ENCODE peak calls at places on chromosome 11, in seven cellular contexts. H is heart left ventricle, F is PC-3, G is H9, V is transverse colon, N is uterus, M is GM23248. U is an unnamed sample. For H3K27me3, the result is how much of the 10 kb centered on the place peaks cover.

GRCh38 chr11:59417023-59417422 is 9.2 kb downstream of the OR5A2 start:
- DNase-seq in V (no peak), H (no peak), G (no peak), M (no peak), F (no peak), N (no peak), U (no peak)

GRCh38 chr11:69950120-69950519 is 128.0 kb upstream of the ANO1 start:
- DNase-seq in H (no peak), G (peak), V (peak), M (peak), N (no peak), F (peak), U (no peak)

GRCh38 chr11:27412192-27412691 is 49.2 kb upstream of the CCDC34 start:
- DNase-seq in F (no peak), G (no peak), V (no peak), H (no peak), M (no peak), N (no peak), U (no peak)

GRCh38 chr11:84714316-84714780 is 912.8 kb downstream of the DLG2 start:
- DNase-seq in M (peak), V (peak), F (peak), N (no peak), H (peak), G (peak), U (no peak)

GRCh38 chr11:119759324-119759723 is 30.3 kb upstream of the NECTIN1 start:
- DNase-seq in G (no peak), V (no peak), N (no peak), H (no peak), F (peak), M (peak), U (peak)

GRCh38 chr11:24453129-24453723 is 43.6 kb upstream of the LUZP2 start:
- DNase-seq in G (no peak), N (no peak), M (no peak), H (no peak), F (peak), V (no peak), U (no peak)

GRCh38 chr11:26867286-26867685 is 126.6 kb upstream of the FIBIN start:
- DNase-seq in N (no peak), F (no peak), G (no peak), M (peak), V (no peak), H (no peak), U (no peak)

GRCh38 chr11:34972892-34973291 is 56.5 kb downstream of the PDHX start:
- DNase-seq in H (no peak), V (no peak), N (no peak), F (no peak), M (peak), G (no peak), U (no peak)

DNA sequence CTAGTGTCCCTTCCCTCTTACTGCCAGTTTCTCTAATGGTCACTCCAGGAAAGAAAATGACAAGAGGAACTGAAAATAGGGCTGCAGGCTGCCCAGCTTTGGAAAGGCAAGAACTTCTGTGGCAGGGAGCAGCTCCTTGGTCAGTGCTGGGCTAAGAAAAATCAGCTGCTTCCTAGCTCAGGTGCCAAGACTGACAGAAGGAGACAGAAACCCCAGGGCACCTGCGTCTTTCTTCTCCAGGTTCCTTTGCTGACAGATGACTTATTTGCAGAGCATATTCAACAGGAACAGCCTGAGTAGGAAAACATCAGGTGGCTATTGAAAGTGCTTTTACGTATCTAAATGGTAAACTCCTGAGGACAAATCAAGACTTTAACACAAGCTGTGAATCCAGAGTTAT is 25.4 kb downstream of the MAML2 start:
- DNase-seq in N (no peak), F (no peak), G (no peak), M (no peak), V (no peak), H (no peak), U (no peak)
- H3K27ac ChIP-seq in N (no peak), F (no peak), G (peak), M (peak), V (no peak), H (no peak), U (peak)

GRCh38 chr11:66729447-66729846 is 431 bp upstream of the SPTBN2 start:
- DNase-seq in F (no peak), V (no peak), M (no peak), G (no peak), N (no peak), H (no peak), U (no peak)
- H3K27me3 ChIP-seq in F (under half), V (half or more), M (half or more), G (under half), N (under half), H (under half), U (under half)

GRCh38 chr11:2400761-2401435 is 348 bp downstream of the TSSC4 start:
- DNase-seq in H (no peak), F (no peak), G (no peak), N (no peak), V (no peak), M (peak), U (no peak)
- H3K27ac ChIP-seq in H (peak), F (peak), G (no peak), N (peak), V (peak), M (peak), U (peak)

DNA sequence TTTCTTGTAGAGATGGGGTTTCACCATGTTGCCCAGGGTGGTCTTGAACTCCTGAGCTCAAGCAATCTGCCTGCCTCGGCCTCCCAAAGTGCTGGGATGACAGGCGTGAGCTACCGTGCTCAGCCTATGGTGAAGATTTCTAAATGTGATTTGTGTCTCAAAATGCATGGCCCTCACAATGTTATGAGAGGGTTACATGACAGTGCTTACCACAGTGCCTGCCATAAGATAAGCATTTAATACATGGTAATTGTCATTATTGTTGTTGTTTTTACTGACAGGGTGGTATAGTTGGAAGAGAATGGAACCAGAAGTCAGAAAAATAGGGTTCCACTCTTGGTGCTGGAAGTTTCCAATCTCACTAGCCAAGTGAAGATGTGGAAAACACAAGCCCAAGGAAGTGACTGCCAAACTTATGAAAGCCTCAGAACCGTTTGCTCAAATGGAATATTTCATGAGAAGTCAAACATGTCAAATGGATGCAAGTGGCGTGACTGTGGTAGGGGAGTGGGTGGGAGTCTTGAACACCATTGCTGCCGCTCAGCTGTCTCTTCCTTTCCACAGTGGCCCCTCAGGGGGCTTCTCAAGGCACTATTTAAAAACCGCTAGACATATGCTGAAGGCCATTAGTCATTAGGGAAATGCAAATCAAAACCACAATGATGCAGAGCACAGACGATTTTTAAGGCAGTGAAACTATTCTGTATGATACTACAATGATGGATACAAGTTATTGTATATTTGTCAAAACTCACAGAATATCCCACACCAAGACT is 29.1 kb upstream of the LMO2 start:
- DNase-seq in M (peak), V (no peak), G (no peak), N (no peak), H (no peak), F (no peak), U (no peak)
- H3K27me3 ChIP-seq in M (half or more), V (under half), G (under half), N (under half), H (under half), F (under half), U (under half)

GRCh38 chr11:113901141-113901540 is 3.5 kb upstream of the HTR3B start:
- DNase-seq in V (no peak), G (no peak), N (no peak), F (no peak), M (no peak), H (no peak), U (no peak)
- H3K27ac ChIP-seq in V (no peak), G (no peak), N (no peak), F (no peak), M (no peak), H (no peak), U (no peak)

GRCh38 chr11:36177837-36178236 is 111.4 kb downstream of the COMMD9 start:
- DNase-seq in V (no peak), F (no peak), N (no peak), M (no peak), G (no peak), H (no peak), U (no peak)
- H3K27me3 ChIP-seq in V (under half), F (under half), N (under half), M (under half), G (under half), H (under half), U (under half)

GRCh38 chr11:111797145-111797581 is 31.0 kb upstream of the PPP2R1B start:
- DNase-seq in H (no peak), F (peak), N (no peak), G (no peak), M (peak), V (peak), U (no peak)

GRCh38 chr11:111796696-111797095 is 30.5 kb upstream of the PPP2R1B start:
- DNase-seq in F (no peak), G (no peak), V (no peak), N (no peak), M (no peak), H (no peak), U (no peak)

GRCh38 chr11:111795333-111795985 is 29.3 kb upstream of the PPP2R1B start:
- DNase-seq in N (no peak), M (peak), F (no peak), H (no peak), V (no peak), G (no peak), U (no peak)

GRCh38 chr11:111798279-111798678 is 32.1 kb upstream of the PPP2R1B start:
- DNase-seq in F (no peak), G (no peak), N (no peak), M (no peak), V (no peak), H (no peak), U (no peak)

GRCh38 chr11:111801135-111801534 is 34.9 kb upstream of the PPP2R1B start:
- DNase-seq in V (no peak), M (no peak), H (no peak), N (no peak), F (no peak), G (no peak), U (no peak)
- H3K27ac ChIP-seq in V (no peak), M (no peak), H (no peak), N (no peak), F (no peak), G (no peak), U (no peak)

GRCh38 chr11:16605440-16605970 is 132.9 kb upstream of the C11orf58 start:
- DNase-seq in M (peak), G (peak), F (no peak), V (peak), H (peak), N (no peak), U (peak)

GRCh38 chr11:16604784-16605439 is 133.5 kb upstream of the C11orf58 start:
- DNase-seq in G (peak), H (peak), M (peak), N (no peak), V (peak), F (no peak), U (peak)

GRCh38 chr11:16607675-16608644 is 130.5 kb upstream of the C11orf58 start:
- DNase-seq in F (no peak), H (peak), M (no peak), N (peak), V (peak), G (peak), U (peak)

GRCh38 chr11:16606784-16607674 is 131.4 kb upstream of the C11orf58 start:
- DNase-seq in M (no peak), N (no peak), F (no peak), G (peak), V (peak), H (peak), U (peak)

DNA sequence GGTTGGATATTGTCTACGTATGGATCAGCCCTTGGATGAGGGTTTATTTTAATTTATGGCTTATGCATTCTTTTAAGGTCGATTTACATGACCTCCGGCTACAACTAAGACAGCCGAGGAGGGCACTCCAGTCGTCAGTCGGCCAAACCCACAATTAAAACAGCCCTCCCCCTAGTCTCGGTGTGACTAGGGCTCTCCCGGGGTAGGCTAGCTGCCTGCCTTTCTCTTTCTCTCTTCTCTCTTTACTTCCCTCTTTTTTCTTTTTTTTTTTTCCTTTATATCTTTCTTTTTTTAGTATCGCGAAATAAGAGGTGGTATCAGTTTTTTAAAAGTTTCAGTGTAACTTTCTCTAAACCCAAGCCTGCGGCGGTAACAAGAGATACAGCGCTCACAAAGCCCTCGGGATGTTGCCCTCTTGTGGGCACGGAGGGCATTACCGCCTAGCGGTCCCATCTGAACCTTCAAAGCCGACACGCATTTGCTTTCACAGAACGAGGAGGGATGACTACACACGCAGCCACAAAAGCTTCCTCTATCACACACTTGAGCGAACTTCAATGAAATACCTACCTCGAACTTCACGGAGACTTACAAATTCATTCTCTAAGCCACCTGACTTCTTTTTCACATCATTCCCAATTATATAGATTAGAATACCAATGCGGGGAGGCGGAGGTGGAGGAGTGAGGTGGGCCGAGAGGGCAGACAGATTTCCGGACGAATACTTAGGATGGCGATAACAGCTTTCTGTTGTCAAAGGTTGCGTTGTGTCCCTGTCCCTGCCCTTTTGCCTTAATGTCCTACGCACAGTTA is 132.3 kb upstream of the C11orf58 start:
- DNase-seq in G (peak), V (peak), N (peak), F (peak), M (peak), H (peak), U (peak)
- H3K27me3 ChIP-seq in G (half or more), V (half or more), N (under half), F (half or more), M (half or more), H (under half), U (half or more)

DNA sequence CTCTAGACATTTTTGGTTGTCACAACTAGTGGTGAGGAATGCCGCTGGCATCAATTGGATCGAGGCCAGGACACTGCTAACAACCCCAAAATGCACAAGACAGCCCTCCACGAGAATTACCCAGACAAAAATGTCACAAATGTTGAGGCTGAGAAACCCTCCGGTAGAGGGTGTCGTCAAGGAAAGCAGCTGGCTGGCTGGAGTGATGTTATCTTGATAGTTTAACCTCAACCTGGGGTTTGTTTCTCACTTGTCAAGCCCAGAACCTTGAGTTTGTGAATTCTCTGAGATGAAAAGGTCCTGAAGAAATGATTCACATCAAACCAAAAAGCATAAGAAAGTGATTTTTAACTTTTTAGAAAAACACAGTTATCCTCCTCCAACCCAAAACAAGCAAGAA is 21.1 kb upstream of the TMPRSS13 start:
- DNase-seq in N (no peak), F (peak), V (peak), H (no peak), G (no peak), M (peak), U (no peak)
- H3K27ac ChIP-seq in N (no peak), F (no peak), V (peak), H (no peak), G (no peak), M (no peak), U (peak)

U was measured in upper lobe of right lung.